ENCODE peak calls at places on chromosomes 3 and 15, in ten cellular contexts. One of them, this sample, is unnamed.

GRCh38 chr15:72074335-72075060 is 43.5 kb downstream of the MYO9A start:
- DNase-seq in IMR-90: no peak
- DNase-seq in AG04449: no peak
- DNase-seq in vagina: no peak
- DNase-seq in psoas muscle: no peak
- DNase-seq in fibroblast of mammary gland: no peak
- DNase-seq in uterus: no peak
- DNase-seq in cardiac muscle cell: peak
- DNase-seq in H9: no peak
- DNase-seq in SK-N-SH: no peak
- DNase-seq in this sample: no peak

GRCh38 chr3:177777699-177778098 is 580.4 kb upstream of the TBL1XR1 start:
- DNase-seq in vagina: no peak
- DNase-seq in IMR-90: peak
- DNase-seq in H9: peak
- DNase-seq in fibroblast of mammary gland: peak
- DNase-seq in SK-N-SH: peak
- DNase-seq in cardiac muscle cell: peak
- DNase-seq in AG04449: no peak
- DNase-seq in psoas muscle: peak
- DNase-seq in uterus: no peak
- DNase-seq in this sample: peak

GRCh38 chr15:57111002-57111401 is 192.6 kb downstream of the TCF12 start:
- DNase-seq in fibroblast of mammary gland: no peak
- DNase-seq in IMR-90: no peak
- DNase-seq in uterus: no peak
- DNase-seq in SK-N-SH: no peak
- DNase-seq in vagina: no peak
- DNase-seq in cardiac muscle cell: no peak
- DNase-seq in AG04449: no peak
- DNase-seq in psoas muscle: no peak
- DNase-seq in H9: no peak
- DNase-seq in this sample: no peak

GRCh38 chr3:142866841-142867631 is 21.8 kb downstream of the PCOLCE2 start:
- DNase-seq in fibroblast of mammary gland: no peak
- DNase-seq in vagina: no peak
- DNase-seq in psoas muscle: no peak
- DNase-seq in SK-N-SH: no peak
- DNase-seq in AG04449: no peak
- DNase-seq in IMR-90: no peak
- DNase-seq in H9: peak
- DNase-seq in uterus: no peak
- DNase-seq in cardiac muscle cell: no peak
- DNase-seq in this sample: no peak

GRCh38 chr15:45021331-45021730 is 1.7 kb upstream of the SORD start:
- DNase-seq in vagina: no peak
- DNase-seq in SK-N-SH: no peak
- DNase-seq in cardiac muscle cell: no peak
- DNase-seq in psoas muscle: no peak
- DNase-seq in H9: no peak
- DNase-seq in AG04449: no peak
- DNase-seq in uterus: no peak
- DNase-seq in IMR-90: peak
- DNase-seq in fibroblast of mammary gland: peak
- DNase-seq in this sample: no peak

GRCh38 chr15:24772256-24772655 is 96.7 kb downstream of the NPAP1 start:
- DNase-seq in H9: peak
- DNase-seq in cardiac muscle cell: peak
- DNase-seq in fibroblast of mammary gland: no peak
- DNase-seq in SK-N-SH: no peak
- DNase-seq in AG04449: no peak
- DNase-seq in vagina: no peak
- DNase-seq in psoas muscle: no peak
- DNase-seq in uterus: no peak
- DNase-seq in IMR-90: no peak
- DNase-seq in this sample: no peak

GRCh38 chr15:68820205-68820588 is 498 bp downstream of the ANP32A start:
- DNase-seq in fibroblast of mammary gland: peak
- DNase-seq in psoas muscle: peak
- DNase-seq in H9: no peak
- DNase-seq in SK-N-SH: no peak
- DNase-seq in IMR-90: no peak
- DNase-seq in AG04449: no peak
- DNase-seq in vagina: no peak
- DNase-seq in cardiac muscle cell: peak
- DNase-seq in uterus: peak
- DNase-seq in this sample: peak

GRCh38 chr15:35583863-35584528 is 38.0 kb upstream of the DPH6 start:
- DNase-seq in AG04449: no peak
- DNase-seq in IMR-90: peak
- DNase-seq in cardiac muscle cell: peak
- DNase-seq in SK-N-SH: no peak
- DNase-seq in H9: no peak
- DNase-seq in fibroblast of mammary gland: peak
- DNase-seq in vagina: no peak
- DNase-seq in uterus: no peak
- DNase-seq in psoas muscle: no peak
- DNase-seq in this sample: no peak

GRCh38 chr3:46922426-46922825 is 44.9 kb downstream of the PTH1R start:
- DNase-seq in AG04449: no peak
- DNase-seq in psoas muscle: peak
- DNase-seq in vagina: no peak
- DNase-seq in cardiac muscle cell: no peak
- DNase-seq in SK-N-SH: no peak
- DNase-seq in uterus: no peak
- DNase-seq in IMR-90: no peak
- DNase-seq in H9: no peak
- DNase-seq in fibroblast of mammary gland: no peak
- DNase-seq in this sample: no peak

GRCh38 chr3:183545688-183546087 is 9.8 kb downstream of the KLHL6 start:
- DNase-seq in uterus: no peak
- DNase-seq in SK-N-SH: no peak
- DNase-seq in fibroblast of mammary gland: no peak
- DNase-seq in vagina: no peak
- DNase-seq in AG04449: no peak
- DNase-seq in psoas muscle: no peak
- DNase-seq in H9: no peak
- DNase-seq in IMR-90: no peak
- DNase-seq in cardiac muscle cell: no peak
- DNase-seq in this sample: no peak

GRCh38 chr15:76347507-76348055 is 11.0 kb downstream of the ISL2 start:
- DNase-seq in fibroblast of mammary gland: no peak
- DNase-seq in SK-N-SH: no peak
- DNase-seq in AG04449: no peak
- DNase-seq in cardiac muscle cell: peak
- DNase-seq in vagina: no peak
- DNase-seq in psoas muscle: no peak
- DNase-seq in uterus: no peak
- DNase-seq in H9: no peak
- DNase-seq in IMR-90: no peak
- DNase-seq in this sample: no peak

GRCh38 chr3:148955544-148956346 is 35.6 kb upstream of the GYG1 start:
- DNase-seq in fibroblast of mammary gland: peak
- DNase-seq in uterus: peak
- DNase-seq in AG04449: peak
- DNase-seq in H9: no peak
- DNase-seq in psoas muscle: peak
- DNase-seq in IMR-90: peak
- DNase-seq in cardiac muscle cell: peak
- DNase-seq in vagina: peak
- DNase-seq in SK-N-SH: peak
- DNase-seq in this sample: peak

GRCh38 chr3:23219117-23219516 is 16.0 kb downstream of the UBE2E2 start:
- DNase-seq in uterus: no peak
- DNase-seq in fibroblast of mammary gland: no peak
- DNase-seq in H9: no peak
- DNase-seq in psoas muscle: no peak
- DNase-seq in AG04449: no peak
- DNase-seq in cardiac muscle cell: no peak
- DNase-seq in IMR-90: no peak
- DNase-seq in SK-N-SH: no peak
- DNase-seq in vagina: no peak
- DNase-seq in this sample: no peak

GRCh38 chr3:122013448-122013925 is 8.6 kb downstream of the ILDR1 start:
- DNase-seq in fibroblast of mammary gland: no peak
- DNase-seq in psoas muscle: no peak
- DNase-seq in vagina: no peak
- DNase-seq in SK-N-SH: no peak
- DNase-seq in AG04449: no peak
- DNase-seq in cardiac muscle cell: no peak
- DNase-seq in H9: no peak
- DNase-seq in IMR-90: no peak
- DNase-seq in uterus: no peak
- DNase-seq in this sample: no peak

GRCh38 chr3:5430701-5431100 is 243.2 kb downstream of the EDEM1 start:
- DNase-seq in fibroblast of mammary gland: no peak
- DNase-seq in SK-N-SH: no peak
- DNase-seq in psoas muscle: no peak
- DNase-seq in IMR-90: no peak
- DNase-seq in vagina: no peak
- DNase-seq in cardiac muscle cell: no peak
- DNase-seq in AG04449: no peak
- DNase-seq in H9: no peak
- DNase-seq in uterus: no peak
- DNase-seq in this sample: no peak

GRCh38 chr15:80695099-80695910 is at the start of gene ABHD17C:
- DNase-seq in vagina: no peak
- DNase-seq in IMR-90: peak
- DNase-seq in H9: peak
- DNase-seq in psoas muscle: peak
- DNase-seq in SK-N-SH: peak
- DNase-seq in cardiac muscle cell: peak
- DNase-seq in uterus: peak
- DNase-seq in fibroblast of mammary gland: peak
- DNase-seq in AG04449: no peak
- DNase-seq in this sample: peak

GRCh38 chr3:193330500-193331204 is 47.9 kb downstream of the ATP13A5 start:
- DNase-seq in cardiac muscle cell: no peak
- DNase-seq in SK-N-SH: no peak
- DNase-seq in psoas muscle: no peak
- DNase-seq in vagina: no peak
- DNase-seq in fibroblast of mammary gland: no peak
- DNase-seq in AG04449: no peak
- DNase-seq in IMR-90: no peak
- DNase-seq in H9: no peak
- DNase-seq in uterus: no peak
- DNase-seq in this sample: no peak

GRCh38 chr3:57041674-57042073 is 18.8 kb upstream of the SPATA12 start:
- DNase-seq in H9: no peak
- DNase-seq in uterus: no peak
- DNase-seq in cardiac muscle cell: no peak
- DNase-seq in psoas muscle: peak
- DNase-seq in IMR-90: no peak
- DNase-seq in AG04449: no peak
- DNase-seq in fibroblast of mammary gland: no peak
- DNase-seq in vagina: no peak
- DNase-seq in SK-N-SH: no peak
- DNase-seq in this sample: no peak

GRCh38 chr15:88467935-88468528 is 524 bp downstream of the MRPS11 start:
- DNase-seq in psoas muscle: no peak
- DNase-seq in H9: no peak
- DNase-seq in vagina: peak
- DNase-seq in IMR-90: peak
- DNase-seq in SK-N-SH: peak
- DNase-seq in cardiac muscle cell: peak
- DNase-seq in uterus: no peak
- DNase-seq in AG04449: no peak
- DNase-seq in fibroblast of mammary gland: peak
- DNase-seq in this sample: peak
- TF ChIP-seq CTCF in psoas muscle: no peak
- TF ChIP-seq CTCF in H9: peak
- TF ChIP-seq CTCF in vagina: no peak
- TF ChIP-seq CTCF in IMR-90: peak
- TF ChIP-seq CTCF in SK-N-SH: peak
- TF ChIP-seq CTCF in cardiac muscle cell: peak
- TF ChIP-seq CTCF in uterus: no peak
- TF ChIP-seq CTCF in AG04449: peak
- TF ChIP-seq CTCF in fibroblast of mammary gland: peak
- TF ChIP-seq CTCF in this sample: no peak

GRCh38 chr3:53766706-53767105 is 79.5 kb downstream of the CHDH start:
- DNase-seq in uterus: no peak
- DNase-seq in H9: no peak
- DNase-seq in AG04449: no peak
- DNase-seq in psoas muscle: no peak
- DNase-seq in fibroblast of mammary gland: no peak
- DNase-seq in IMR-90: no peak
- DNase-seq in vagina: no peak
- DNase-seq in SK-N-SH: no peak
- DNase-seq in cardiac muscle cell: no peak
- DNase-seq in this sample: no peak
- TF ChIP-seq CTCF in uterus: no peak
- TF ChIP-seq CTCF in H9: peak
- TF ChIP-seq CTCF in AG04449: no peak
- TF ChIP-seq CTCF in psoas muscle: no peak
- TF ChIP-seq CTCF in fibroblast of mammary gland: no peak
- TF ChIP-seq CTCF in IMR-90: no peak
- TF ChIP-seq CTCF in vagina: no peak
- TF ChIP-seq CTCF in SK-N-SH: no peak
- TF ChIP-seq CTCF in cardiac muscle cell: no peak
- TF ChIP-seq CTCF in this sample: no peak

GRCh38 chr3:66342717-66343373 is 122.0 kb downstream of the SLC25A26 start:
- DNase-seq in fibroblast of mammary gland: no peak
- DNase-seq in uterus: no peak
- DNase-seq in IMR-90: no peak
- DNase-seq in psoas muscle: no peak
- DNase-seq in cardiac muscle cell: no peak
- DNase-seq in vagina: no peak
- DNase-seq in AG04449: no peak
- DNase-seq in SK-N-SH: no peak
- DNase-seq in H9: no peak
- DNase-seq in this sample: no peak
- TF ChIP-seq CTCF in fibroblast of mammary gland: no peak
- TF ChIP-seq CTCF in uterus: no peak
- TF ChIP-seq CTCF in IMR-90: no peak
- TF ChIP-seq CTCF in psoas muscle: no peak
- TF ChIP-seq CTCF in cardiac muscle cell: no peak
- TF ChIP-seq CTCF in vagina: no peak
- TF ChIP-seq CTCF in AG04449: no peak
- TF ChIP-seq CTCF in SK-N-SH: no peak
- TF ChIP-seq CTCF in H9: no peak
- TF ChIP-seq CTCF in this sample: no peak

GRCh38 chr3:187955076-187955952 is 198.6 kb upstream of the LPP start:
- DNase-seq in AG04449: peak
- DNase-seq in psoas muscle: peak
- DNase-seq in uterus: peak
- DNase-seq in cardiac muscle cell: no peak
- DNase-seq in H9: no peak
- DNase-seq in IMR-90: peak
- DNase-seq in fibroblast of mammary gland: peak
- DNase-seq in vagina: peak
- DNase-seq in SK-N-SH: no peak
- DNase-seq in this sample: no peak
- TF ChIP-seq CTCF in AG04449: no peak
- TF ChIP-seq CTCF in psoas muscle: no peak
- TF ChIP-seq CTCF in uterus: no peak
- TF ChIP-seq CTCF in cardiac muscle cell: no peak
- TF ChIP-seq CTCF in H9: no peak
- TF ChIP-seq CTCF in IMR-90: no peak
- TF ChIP-seq CTCF in fibroblast of mammary gland: no peak
- TF ChIP-seq CTCF in vagina: no peak
- TF ChIP-seq CTCF in SK-N-SH: no peak
- TF ChIP-seq CTCF in this sample: no peak

GRCh38 chr15:51936119-51936478 is 35.5 kb downstream of the LEO1 start:
- DNase-seq in uterus: no peak
- DNase-seq in psoas muscle: no peak
- DNase-seq in H9: peak
- DNase-seq in vagina: no peak
- DNase-seq in AG04449: no peak
- DNase-seq in IMR-90: no peak
- DNase-seq in fibroblast of mammary gland: no peak
- DNase-seq in SK-N-SH: no peak
- DNase-seq in cardiac muscle cell: peak
- DNase-seq in this sample: no peak
- TF ChIP-seq CTCF in uterus: no peak
- TF ChIP-seq CTCF in psoas muscle: no peak
- TF ChIP-seq CTCF in H9: peak
- TF ChIP-seq CTCF in vagina: no peak
- TF ChIP-seq CTCF in AG04449: no peak
- TF ChIP-seq CTCF in IMR-90: no peak
- TF ChIP-seq CTCF in fibroblast of mammary gland: no peak
- TF ChIP-seq CTCF in SK-N-SH: no peak
- TF ChIP-seq CTCF in cardiac muscle cell: no peak
- TF ChIP-seq CTCF in this sample: no peak